ENCODE peak calls at places on chromosomes 12 and 14, in six cellular contexts. H, S, O, G, T and Z are unnamed samples.

GRCh38 chr14:26765768-26766550 is 168.1 kb upstream of the NOVA1 start:
- DNase-seq in H (no peak), S (no peak), T (peak), G (peak), O (no peak), Z (no peak)

GRCh38 chr12:1474567-1475153 is 119.7 kb downstream of the FBXL14 start:
- DNase-seq in S (no peak), O (no peak), G (peak), T (no peak), H (no peak), Z (no peak)

GRCh38 chr14:67919259-67919658 is 99.7 kb downstream of the RAD51B start:
- DNase-seq in S (no peak), T (no peak), G (peak), O (no peak), H (no peak), Z (no peak)

GRCh38 chr14:68894802-68895201 is 84.3 kb downstream of the ACTN1 start:
- DNase-seq in T (no peak), S (no peak), G (peak), H (no peak), O (no peak), Z (no peak)

GRCh38 chr12:99093166-99093565 is 448.1 kb downstream of the APAF1 start:
- DNase-seq in H (no peak), T (no peak), O (no peak), S (no peak), G (no peak), Z (no peak)

GRCh38 chr12:117058442-117059072 is 40.7 kb downstream of the TESC start:
- DNase-seq in H (no peak), G (no peak), S (no peak), T (no peak), O (no peak), Z (no peak)

GRCh38 chr12:62767946-62768345 is 167.0 kb downstream of the PPM1H start:
- DNase-seq in G (no peak), O (no peak), S (no peak), T (no peak), H (no peak), Z (no peak)

GRCh38 chr12:68158427-68158826 is 1.1 kb downstream of the IFNG start:
- DNase-seq in S (no peak), T (no peak), H (no peak), O (no peak), G (no peak), Z (no peak)

GRCh38 chr12:69698769-69699540 is at the start of gene BEST3:
- DNase-seq in T (no peak), S (no peak), O (no peak), G (no peak), H (no peak), Z (no peak)

GRCh38 chr14:58572092-58572853 is 65.5 kb upstream of the DACT1 start:
- DNase-seq in G (no peak), O (peak), H (no peak), T (no peak), S (no peak), Z (no peak)

GRCh38 chr14:56185991-56186390 is 67.8 kb downstream of the PELI2 start:
- DNase-seq in T (no peak), H (no peak), S (no peak), O (no peak), G (no peak), Z (no peak)

GRCh38 chr14:21680072-21680471 is 6.5 kb upstream of the OR4E1 start:
- DNase-seq in T (no peak), H (no peak), O (no peak), S (no peak), G (peak), Z (no peak)

GRCh38 chr14:28777773-28778606 is 11.4 kb downstream of the FOXG1 start:
- DNase-seq in G (no peak), O (no peak), T (no peak), S (no peak), H (no peak), Z (no peak)

GRCh38 chr12:27703720-27704452 is 6.7 kb upstream of the MRPS35 start:
- DNase-seq in S (peak), G (peak), O (peak), T (peak), H (no peak), Z (peak)

GRCh38 chr12:100611031-100611430 is 37.5 kb downstream of the GAS2L3 start:
- DNase-seq in S (no peak), H (no peak), O (no peak), T (no peak), G (no peak), Z (no peak)

GRCh38 chr12:72076558-72076915 is 137.9 kb downstream of the TPH2 start:
- DNase-seq in G (no peak), S (no peak), O (no peak), H (no peak), T (no peak), Z (no peak)

GRCh38 chr12:84551373-84551772 is 361.2 kb downstream of the SLC6A15 start:
- DNase-seq in T (no peak), S (no peak), G (no peak), O (no peak), H (no peak), Z (no peak)

GRCh38 chr14:32078794-32079663 is 1.9 kb downstream of the ARHGAP5 start:
- DNase-seq in H (no peak), S (no peak), O (no peak), G (peak), T (no peak), Z (no peak)

GRCh38 chr12:91361864-91362263 is 179.2 kb upstream of the DCN start:
- DNase-seq in S (no peak), O (peak), G (peak), H (no peak), T (no peak), Z (no peak)

GRCh38 chr12:48999371-49000131 is at the start of gene DDN:
- DNase-seq in G (no peak), O (no peak), S (no peak), H (no peak), T (no peak), Z (no peak)

GRCh38 chr14:92635031-92635430 is 113.4 kb downstream of the LGMN start:
- DNase-seq in S (no peak), O (no peak), G (no peak), H (no peak), T (no peak), Z (no peak)

GRCh38 chr14:65164068-65164824 is 61.9 kb upstream of the MAX start:
- DNase-seq in O (peak), G (peak), T (no peak), S (no peak), H (no peak), Z (no peak)

GRCh38 chr12:85955127-85955526 is 81.0 kb downstream of the NTS start:
- DNase-seq in G (peak), O (no peak), T (no peak), H (no peak), S (no peak), Z (no peak)

GRCh38 chr12:6691473-6691872 is 2.3 kb upstream of the ZNF384 start:
- DNase-seq in O (no peak), G (no peak), T (no peak), H (no peak), S (no peak), Z (no peak)

GRCh38 chr12:103379670-103380069 is 116.1 kb downstream of the C12orf42 start:
- DNase-seq in G (no peak), H (no peak), O (no peak), T (no peak), S (no peak), Z (no peak)

GRCh38 chr12:100229876-100230275 is 29.3 kb downstream of the ACTR6 start:
- DNase-seq in G (no peak), H (no peak), T (no peak), S (no peak), O (no peak), Z (peak)

GRCh38 chr12:67701121-67701520 is 52.6 kb downstream of the DYRK2 start:
- DNase-seq in H (no peak), G (no peak), O (no peak), S (no peak), T (no peak), Z (no peak)

GRCh38 chr14:101010835-101011234 is 107.3 kb upstream of the RTL1 start:
- DNase-seq in O (no peak), T (no peak), G (no peak), S (no peak), H (no peak), Z (no peak)

GRCh38 chr14:77186911-77187648 is 5.5 kb downstream of the TMEM63C start:
- DNase-seq in O (no peak), T (no peak), S (peak), H (no peak), G (no peak), Z (no peak)

GRCh38 chr14:94099006-94099405 is 11.5 kb upstream of the IFI27 start:
- DNase-seq in T (no peak), G (no peak), H (no peak), O (no peak), S (no peak), Z (no peak)

GRCh38 chr12:132275110-132275531 is 54.3 kb downstream of the GALNT9 start:
- DNase-seq in O (peak), S (no peak), G (peak), T (peak), H (no peak), Z (no peak)

GRCh38 chr14:20343092-20343854 is at the start of gene PARP2:
- DNase-seq in T (peak), O (peak), G (peak), S (peak), H (peak), Z (peak)

GRCh38 chr12:119412811-119413794 is 78.6 kb downstream of the CCDC60 start:
- DNase-seq in H (no peak), S (peak), G (peak), O (peak), T (peak), Z (peak)
- H3K4me3 ChIP-seq in H (no peak), S (no peak), G (no peak), O (no peak), T (no peak), Z (no peak)

DNA sequence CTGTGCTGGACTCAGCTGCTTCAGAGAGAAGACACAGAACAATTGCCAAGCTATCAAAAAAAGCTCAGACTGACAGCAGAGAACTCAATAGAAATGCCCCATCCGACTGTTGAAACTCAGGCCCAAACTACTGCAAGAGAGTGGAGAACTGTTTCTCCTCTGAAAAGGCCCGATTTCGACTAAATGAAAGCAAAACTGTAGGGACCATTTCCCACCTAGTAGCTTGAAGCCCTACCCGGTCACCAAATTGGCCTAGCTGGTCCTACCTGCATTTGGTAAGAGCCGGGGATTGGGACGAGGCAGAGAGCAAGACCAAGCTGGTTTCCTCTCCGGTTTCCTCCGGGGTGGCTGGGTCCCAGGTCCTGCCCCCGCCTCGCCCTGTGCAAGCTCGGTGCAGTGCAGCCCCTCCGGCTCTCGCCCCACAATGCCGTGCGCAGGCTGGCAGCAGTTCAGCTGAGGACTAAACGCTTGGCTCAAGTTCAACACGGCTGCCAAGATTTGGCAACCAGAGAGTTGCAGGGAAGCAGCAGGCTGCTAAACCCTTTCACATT is 1180.6 kb downstream of the VRK1 start:
- DNase-seq in S (peak), T (peak), H (peak), G (no peak), O (no peak), Z (peak)
- TF ChIP-seq POLR2A in S (no peak), T (no peak), H (no peak), G (no peak), O (no peak), Z (no peak)

DNA sequence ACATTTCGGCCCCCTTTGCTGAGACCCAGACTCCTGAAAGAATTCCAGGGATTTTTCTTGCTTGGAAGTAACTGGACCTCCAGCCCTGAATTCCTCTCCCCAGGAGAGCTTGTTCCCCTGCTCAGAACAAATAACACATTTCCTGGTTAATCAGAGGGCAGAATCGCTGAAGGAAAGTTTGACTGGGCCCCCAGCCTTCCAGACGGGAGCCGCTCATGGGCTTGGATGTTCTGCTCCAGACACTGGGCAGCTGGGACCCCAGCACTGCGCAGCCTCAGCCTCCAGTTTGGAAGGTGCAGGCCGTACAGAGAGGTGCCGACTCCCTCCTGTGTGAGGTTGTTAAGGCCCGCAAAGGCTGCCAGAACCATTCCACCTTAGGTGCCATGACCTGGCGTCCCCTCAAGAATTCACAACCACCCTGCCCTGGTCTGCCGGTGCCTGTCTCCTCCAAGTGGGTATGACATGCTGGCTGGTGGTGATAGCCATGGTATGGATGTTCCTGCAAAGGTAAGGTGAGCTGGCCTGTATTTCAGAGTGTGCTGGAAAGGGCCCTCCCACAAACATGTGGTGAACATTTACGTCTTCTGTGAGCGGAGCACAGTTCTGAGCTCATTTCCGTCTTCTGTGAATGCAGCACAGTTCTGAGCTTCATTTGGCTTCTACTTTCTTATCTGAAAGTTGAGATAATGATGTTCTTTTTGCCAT is 5.1 kb upstream of the LTBP2 start:
- DNase-seq in H (no peak), G (peak), S (no peak), T (no peak), O (no peak), Z (no peak)
- H3K4me3 ChIP-seq in H (no peak), G (no peak), S (no peak), T (no peak), O (no peak), Z (no peak)

GRCh38 chr14:105299654-105300541 is 903 bp downstream of the BRF1 start:
- DNase-seq in S (no peak), G (peak), O (no peak), T (peak), H (no peak), Z (peak)

GRCh38 chr14:105303949-105304348 is 3.1 kb upstream of the BRF1 start:
- DNase-seq in H (no peak), S (no peak), T (no peak), G (no peak), O (no peak), Z (no peak)

GRCh38 chr14:105301103-105301914 is 508 bp upstream of the BRF1 start:
- DNase-seq in G (peak), H (peak), S (peak), T (peak), O (peak), Z (peak)

GRCh38 chr14:105304565-105304964 is 3.8 kb upstream of the BRF1 start:
- DNase-seq in S (no peak), T (no peak), G (no peak), H (no peak), O (no peak), Z (no peak)

DNA sequence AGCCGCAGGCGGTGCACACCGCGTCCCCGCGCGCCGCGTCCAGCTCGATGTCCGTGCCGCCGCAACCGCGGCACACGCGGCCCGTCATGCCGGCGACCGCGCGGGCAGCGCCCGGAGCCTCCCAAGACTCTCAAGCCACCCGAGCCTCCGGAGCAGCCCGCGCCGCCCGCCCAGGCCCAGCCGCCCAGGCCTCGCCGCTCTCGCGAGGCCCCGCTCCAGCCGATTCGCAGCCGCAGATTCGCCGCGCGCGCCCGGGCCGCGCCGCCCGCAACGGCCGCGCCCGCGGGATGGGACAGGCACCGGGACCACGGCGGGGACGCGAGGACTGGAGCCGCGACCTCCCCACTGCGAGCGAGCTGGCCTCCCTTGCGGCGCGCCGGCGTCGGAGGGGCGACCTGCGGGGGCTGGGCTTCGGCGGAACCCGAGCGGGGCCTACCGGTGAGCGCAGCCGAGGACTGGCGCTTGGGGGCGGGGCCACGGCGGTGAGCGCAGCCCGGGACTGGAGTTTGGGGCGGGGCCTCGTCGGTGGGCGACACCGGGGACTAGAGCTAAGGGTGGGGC is at the start of gene BRF1:
- DNase-seq in H (peak), O (peak), T (peak), G (peak), S (peak), Z (peak)
- TF ChIP-seq POLR2A in H (no peak), O (no peak), T (peak), G (no peak), S (no peak), Z (no peak)

GRCh38 chr14:95666450-95666849 is 19.8 kb upstream of the TCL1B start:
- DNase-seq in T (no peak), O (no peak), G (no peak), H (no peak), S (no peak), Z (no peak)

GRCh38 chr14:95664046-95664445 is 22.2 kb upstream of the TCL1B start:
- DNase-seq in O (no peak), G (no peak), S (no peak), T (no peak), H (no peak), Z (no peak)

GRCh38 chr14:95663226-95663797 is 22.9 kb upstream of the TCL1B start:
- DNase-seq in S (no peak), T (no peak), O (no peak), H (no peak), G (no peak), Z (peak)

GRCh38 chr14:95662376-95663186 is 23.6 kb upstream of the TCL1B start:
- DNase-seq in G (no peak), S (no peak), O (no peak), T (no peak), H (no peak), Z (no peak)

DNA sequence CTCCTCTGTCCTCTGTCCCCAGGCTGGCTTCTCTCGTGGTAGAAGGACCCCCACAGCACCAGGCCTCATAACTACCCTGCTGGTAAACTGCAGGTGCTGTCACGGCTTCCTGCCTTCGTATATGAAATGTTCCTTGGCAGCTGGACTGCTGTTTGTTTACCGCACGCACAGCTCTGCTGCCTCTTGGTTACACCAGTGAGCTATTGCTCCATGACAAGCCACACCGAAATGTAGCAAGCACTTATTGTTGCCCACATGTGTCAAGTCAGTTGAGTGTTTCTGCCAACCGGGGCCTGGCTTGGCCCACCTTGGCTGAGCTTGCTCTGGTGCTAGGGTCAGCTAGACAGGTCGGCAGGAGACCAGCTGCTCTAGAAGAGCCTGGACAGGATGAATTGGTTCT is 21.7 kb upstream of the TCL1B start:
- DNase-seq in T (peak), H (no peak), G (no peak), S (no peak), O (no peak), Z (no peak)
- H3K4me3 ChIP-seq in T (no peak), H (no peak), G (no peak), S (no peak), O (no peak), Z (no peak)

GRCh38 chr12:109594566-109595317 is 21.1 kb downstream of the MVK start:
- DNase-seq in H (no peak), G (no peak), S (no peak), O (no peak), T (no peak), Z (no peak)
- TF ChIP-seq POLR2A in H (no peak), G (no peak), S (no peak), O (no peak), T (no peak), Z (no peak)

DNA sequence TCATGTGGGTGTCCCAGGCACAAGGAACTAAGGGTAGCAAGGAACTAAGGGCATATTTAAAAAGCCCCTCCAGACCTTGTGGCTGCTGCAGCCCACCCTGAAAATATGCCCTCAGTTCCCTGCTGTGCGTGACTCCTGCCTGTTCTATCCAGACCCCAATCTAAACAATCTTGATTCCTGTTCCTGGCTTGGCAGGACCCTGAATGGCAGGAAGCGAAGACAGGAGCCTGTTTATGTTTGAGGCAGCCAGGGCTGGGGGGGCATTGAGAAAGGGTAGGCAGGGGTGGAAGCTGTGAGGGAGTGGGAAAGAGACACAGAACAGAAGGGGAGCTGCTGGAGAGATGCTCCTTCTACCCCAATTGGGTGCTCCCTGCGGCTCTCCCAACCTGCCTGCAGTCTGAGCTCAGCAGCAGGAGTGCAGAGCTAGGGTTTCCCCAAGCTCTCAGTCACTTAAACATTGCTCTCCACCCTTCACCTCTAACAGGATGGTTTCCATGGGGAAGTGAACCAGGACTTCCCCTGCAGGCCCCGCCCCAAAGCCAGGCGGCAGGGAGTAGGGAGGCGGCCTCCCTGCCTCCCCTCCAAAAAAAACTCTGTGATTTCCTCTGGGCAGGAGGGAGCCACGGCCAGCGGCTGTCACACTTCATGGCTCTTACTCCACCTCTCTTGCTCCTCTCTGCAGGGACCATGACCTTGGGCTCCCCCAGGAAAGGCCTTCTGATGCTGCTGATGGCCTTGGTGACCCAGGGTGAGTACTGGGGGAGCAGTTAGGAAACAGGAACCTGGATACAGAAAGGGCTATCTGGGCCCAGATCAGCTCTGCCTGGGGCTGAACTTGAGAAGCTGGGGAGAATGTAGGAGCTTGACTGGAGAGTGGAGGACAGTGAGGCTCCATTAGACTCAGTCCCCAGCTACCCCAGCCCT is 4.7 kb downstream of the ACVRL1 start:
- DNase-seq in T (peak), H (no peak), O (no peak), S (peak), G (peak), Z (peak)
- H3K4me3 ChIP-seq in T (no peak), H (peak), O (no peak), S (no peak), G (peak), Z (no peak)